ENCODE peak calls at places on chromosomes 6 and 20, in six cellular contexts. One of them, this sample, is unnamed. For H3K4me1 and H3K36me3, the result is how much of the 10 kb centered on the place peaks cover.

GRCh38 chr6:150256618-150257272 is 112.1 kb upstream of the IYD start:
- DNase-seq in PC-9: peak
- DNase-seq in CD4-positive, alpha-beta memory T cell: no peak
- DNase-seq in HCT116: no peak
- DNase-seq in A673: no peak
- DNase-seq in thyroid gland: no peak
- DNase-seq in this sample: no peak

GRCh38 chr6:158518196-158519127 is 41.4 kb upstream of the TMEM181 start:
- DNase-seq in PC-9: peak
- DNase-seq in CD4-positive, alpha-beta memory T cell: peak
- DNase-seq in HCT116: peak
- DNase-seq in A673: peak
- DNase-seq in thyroid gland: peak
- DNase-seq in this sample: peak

GRCh38 chr20:43849496-43850197 is 65.0 kb upstream of the TOX2 start:
- DNase-seq in PC-9: peak
- DNase-seq in CD4-positive, alpha-beta memory T cell: no peak
- DNase-seq in HCT116: no peak
- DNase-seq in A673: no peak
- DNase-seq in thyroid gland: no peak
- DNase-seq in this sample: no peak

GRCh38 chr6:168197636-168198301 is 118.8 kb upstream of the FRMD1 start:
- DNase-seq in PC-9: no peak
- DNase-seq in CD4-positive, alpha-beta memory T cell: no peak
- DNase-seq in HCT116: no peak
- DNase-seq in A673: no peak
- DNase-seq in thyroid gland: no peak
- DNase-seq in this sample: no peak

GRCh38 chr6:169131356-169131755 is 122.3 kb downstream of the THBS2 start:
- DNase-seq in PC-9: no peak
- DNase-seq in CD4-positive, alpha-beta memory T cell: no peak
- DNase-seq in HCT116: no peak
- DNase-seq in A673: no peak
- DNase-seq in thyroid gland: peak
- DNase-seq in this sample: no peak

GRCh38 chr6:52155791-52156576 is 30.2 kb upstream of the IL17A start:
- DNase-seq in PC-9: no peak
- DNase-seq in CD4-positive, alpha-beta memory T cell: no peak
- DNase-seq in HCT116: no peak
- DNase-seq in A673: no peak
- DNase-seq in thyroid gland: no peak
- DNase-seq in this sample: no peak

GRCh38 chr6:40523505-40524172 is 63.5 kb downstream of the LRFN2 start:
- DNase-seq in PC-9: no peak
- DNase-seq in CD4-positive, alpha-beta memory T cell: no peak
- DNase-seq in HCT116: no peak
- DNase-seq in A673: no peak
- DNase-seq in thyroid gland: no peak
- DNase-seq in this sample: no peak

GRCh38 chr6:106872044-106872443 is 102.5 kb downstream of the CD24 start:
- DNase-seq in PC-9: peak
- DNase-seq in CD4-positive, alpha-beta memory T cell: no peak
- DNase-seq in HCT116: no peak
- DNase-seq in A673: no peak
- DNase-seq in thyroid gland: no peak
- DNase-seq in this sample: no peak

GRCh38 chr20:43686820-43687219 is 19.9 kb downstream of the MYBL2 start:
- DNase-seq in PC-9: no peak
- DNase-seq in CD4-positive, alpha-beta memory T cell: no peak
- DNase-seq in HCT116: no peak
- DNase-seq in A673: no peak
- DNase-seq in thyroid gland: no peak
- DNase-seq in this sample: no peak

GRCh38 chr6:159255434-159255951 is 86.3 kb downstream of the FNDC1 start:
- DNase-seq in PC-9: no peak
- DNase-seq in CD4-positive, alpha-beta memory T cell: no peak
- DNase-seq in HCT116: no peak
- DNase-seq in A673: no peak
- DNase-seq in thyroid gland: no peak
- DNase-seq in this sample: no peak

GRCh38 chr20:2751868-2752630 is 48.4 kb downstream of the CPXM1 start:
- DNase-seq in PC-9: no peak
- DNase-seq in CD4-positive, alpha-beta memory T cell: no peak
- DNase-seq in HCT116: no peak
- DNase-seq in A673: peak
- DNase-seq in thyroid gland: peak
- DNase-seq in this sample: no peak

GRCh38 chr20:50617022-50617421 is 74.3 kb downstream of the RIPOR3 start:
- DNase-seq in PC-9: no peak
- DNase-seq in CD4-positive, alpha-beta memory T cell: no peak
- DNase-seq in HCT116: no peak
- DNase-seq in A673: no peak
- DNase-seq in thyroid gland: no peak
- DNase-seq in this sample: no peak

GRCh38 chr6:117951783-117952182 is 44.7 kb downstream of the SLC35F1 start:
- DNase-seq in PC-9: no peak
- DNase-seq in CD4-positive, alpha-beta memory T cell: no peak
- DNase-seq in HCT116: no peak
- DNase-seq in A673: peak
- DNase-seq in thyroid gland: no peak
- DNase-seq in this sample: no peak

GRCh38 chr6:143970827-143971226 is 37.2 kb downstream of the PLAGL1 start:
- DNase-seq in PC-9: no peak
- DNase-seq in CD4-positive, alpha-beta memory T cell: no peak
- DNase-seq in HCT116: no peak
- DNase-seq in A673: no peak
- DNase-seq in thyroid gland: no peak
- DNase-seq in this sample: no peak

DNA sequence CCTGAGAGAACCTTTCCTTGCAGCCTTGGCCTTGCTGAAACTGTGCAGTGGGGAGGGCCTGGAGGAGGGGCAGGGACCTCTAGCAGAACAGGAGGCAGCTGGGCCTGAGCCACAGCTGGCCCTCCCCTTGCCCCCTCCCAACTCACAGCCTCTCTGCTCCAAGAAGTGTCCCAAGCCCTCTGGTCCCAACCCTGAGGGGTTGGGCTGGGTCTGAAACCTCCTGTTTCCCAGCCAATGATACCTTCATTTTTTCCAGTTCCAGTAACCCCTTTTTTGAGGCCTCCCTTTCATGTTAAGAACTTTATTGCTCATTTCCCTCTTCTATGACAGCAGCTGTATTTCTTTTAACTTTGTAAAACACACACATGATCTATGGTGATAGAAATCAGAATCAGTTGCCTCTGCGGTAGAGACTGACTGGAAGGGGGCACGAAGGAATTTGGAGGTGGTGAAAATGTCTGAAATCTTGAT is 17.9 kb upstream of the ARMC12 start:
- DNase-seq in PC-9: no peak
- DNase-seq in CD4-positive, alpha-beta memory T cell: no peak
- DNase-seq in HCT116: no peak
- DNase-seq in A673: no peak
- DNase-seq in thyroid gland: no peak
- DNase-seq in this sample: no peak
- H3K4me1 ChIP-seq in PC-9: under half
- H3K4me1 ChIP-seq in CD4-positive, alpha-beta memory T cell: half or more
- H3K4me1 ChIP-seq in HCT116: under half
- H3K4me1 ChIP-seq in A673: under half
- H3K4me1 ChIP-seq in thyroid gland: under half
- H3K4me1 ChIP-seq in this sample: under half

DNA sequence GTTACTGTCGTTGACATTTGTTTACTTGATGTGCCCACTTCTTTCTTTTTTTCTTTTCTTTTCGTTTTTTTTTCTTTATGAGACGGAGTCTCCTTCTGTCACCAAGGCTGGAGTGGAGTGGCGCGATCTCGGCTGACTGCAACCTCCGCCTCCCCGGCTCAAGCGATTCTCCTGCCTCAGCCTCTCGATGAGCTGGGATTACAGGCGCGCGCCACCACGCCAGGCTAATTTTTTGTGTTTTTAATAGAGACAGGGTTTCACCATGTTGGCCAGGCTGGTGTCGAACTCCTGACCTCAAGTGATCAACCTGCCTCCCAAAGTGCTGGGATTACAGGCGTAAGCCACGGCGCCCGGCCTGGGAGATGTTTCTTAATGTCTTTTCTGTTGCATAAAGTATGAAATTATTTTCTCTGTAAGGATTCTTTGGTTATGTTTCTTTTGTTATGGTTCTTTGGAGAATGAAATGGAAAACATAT is 33.3 kb upstream of the PRSS16 start:
- DNase-seq in PC-9: no peak
- DNase-seq in CD4-positive, alpha-beta memory T cell: no peak
- DNase-seq in HCT116: no peak
- DNase-seq in A673: peak
- DNase-seq in thyroid gland: no peak
- DNase-seq in this sample: no peak
- H3K4me3 ChIP-seq in PC-9: peak
- H3K4me3 ChIP-seq in CD4-positive, alpha-beta memory T cell: no peak
- H3K4me3 ChIP-seq in HCT116: no peak
- H3K4me3 ChIP-seq in A673: peak
- H3K4me3 ChIP-seq in thyroid gland: no peak
- H3K4me3 ChIP-seq in this sample: no peak

GRCh38 chr20:59024111-59024530 is 4.9 kb downstream of the TUBB1 start:
- DNase-seq in PC-9: no peak
- DNase-seq in CD4-positive, alpha-beta memory T cell: peak
- DNase-seq in HCT116: no peak
- DNase-seq in A673: no peak
- DNase-seq in thyroid gland: no peak
- DNase-seq in this sample: no peak

GRCh38 chr20:59025511-59025910 is 6.3 kb downstream of the TUBB1 start:
- DNase-seq in PC-9: no peak
- DNase-seq in CD4-positive, alpha-beta memory T cell: no peak
- DNase-seq in HCT116: no peak
- DNase-seq in A673: no peak
- DNase-seq in thyroid gland: no peak
- DNase-seq in this sample: no peak

GRCh38 chr20:59023616-59024015 is 4.4 kb downstream of the TUBB1 start:
- DNase-seq in PC-9: no peak
- DNase-seq in CD4-positive, alpha-beta memory T cell: no peak
- DNase-seq in HCT116: no peak
- DNase-seq in A673: no peak
- DNase-seq in thyroid gland: no peak
- DNase-seq in this sample: no peak

GRCh38 chr20:59026904-59027745 is 5.0 kb downstream of the ATP5F1E start:
- DNase-seq in PC-9: no peak
- DNase-seq in CD4-positive, alpha-beta memory T cell: no peak
- DNase-seq in HCT116: no peak
- DNase-seq in A673: no peak
- DNase-seq in thyroid gland: no peak
- DNase-seq in this sample: no peak

DNA sequence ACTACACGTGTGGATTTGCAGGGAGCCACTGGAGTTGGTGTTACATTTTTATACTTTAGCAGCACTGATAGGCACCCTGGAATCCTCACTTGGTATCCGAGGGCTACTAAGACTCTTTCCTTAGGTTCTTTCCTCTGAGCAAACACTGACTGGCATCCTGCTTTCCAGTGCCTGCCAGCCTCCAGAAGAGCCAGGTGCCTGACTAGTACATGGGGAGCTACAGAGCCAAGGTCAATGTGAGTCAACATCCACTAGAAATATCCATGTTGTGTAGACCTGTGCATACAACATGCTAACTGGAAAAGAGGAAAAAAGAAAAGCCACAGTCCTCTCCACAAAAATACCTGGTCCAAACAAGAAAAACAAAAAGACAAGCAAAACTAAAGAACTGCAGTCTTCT is 5.9 kb downstream of the TUBB1 start:
- DNase-seq in PC-9: no peak
- DNase-seq in CD4-positive, alpha-beta memory T cell: no peak
- DNase-seq in HCT116: no peak
- DNase-seq in A673: no peak
- DNase-seq in thyroid gland: no peak
- DNase-seq in this sample: no peak
- H3K36me3 ChIP-seq in PC-9: half or more
- H3K36me3 ChIP-seq in CD4-positive, alpha-beta memory T cell: half or more
- H3K36me3 ChIP-seq in HCT116: under half
- H3K36me3 ChIP-seq in A673: half or more
- H3K36me3 ChIP-seq in thyroid gland: under half
- H3K36me3 ChIP-seq in this sample: half or more

DNA sequence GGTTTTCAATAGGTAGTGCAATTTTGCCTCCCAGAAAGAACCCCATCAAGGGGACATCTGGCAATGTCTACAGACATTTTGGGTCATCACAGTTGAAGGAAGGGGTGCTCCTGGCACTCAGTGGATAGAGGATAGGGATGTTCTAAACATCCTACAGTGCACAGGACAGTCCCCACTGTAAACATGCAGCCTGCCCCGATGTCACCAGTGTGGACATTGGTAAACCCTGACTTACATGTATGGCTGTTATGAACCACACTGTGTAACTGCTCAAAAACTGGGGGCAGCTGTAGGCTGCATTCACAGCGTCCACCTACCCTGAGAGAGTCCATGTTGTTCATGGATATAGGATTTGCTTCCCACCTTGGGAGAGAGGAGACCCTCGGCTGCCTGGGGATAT is 79.3 kb upstream of the FOXQ1 start:
- DNase-seq in PC-9: no peak
- DNase-seq in CD4-positive, alpha-beta memory T cell: no peak
- DNase-seq in HCT116: no peak
- DNase-seq in A673: no peak
- DNase-seq in thyroid gland: no peak
- DNase-seq in this sample: no peak
- H3K4me1 ChIP-seq in PC-9: under half
- H3K4me1 ChIP-seq in CD4-positive, alpha-beta memory T cell: under half
- H3K4me1 ChIP-seq in HCT116: under half
- H3K4me1 ChIP-seq in A673: under half
- H3K4me1 ChIP-seq in thyroid gland: under half
- H3K4me1 ChIP-seq in this sample: under half

DNA sequence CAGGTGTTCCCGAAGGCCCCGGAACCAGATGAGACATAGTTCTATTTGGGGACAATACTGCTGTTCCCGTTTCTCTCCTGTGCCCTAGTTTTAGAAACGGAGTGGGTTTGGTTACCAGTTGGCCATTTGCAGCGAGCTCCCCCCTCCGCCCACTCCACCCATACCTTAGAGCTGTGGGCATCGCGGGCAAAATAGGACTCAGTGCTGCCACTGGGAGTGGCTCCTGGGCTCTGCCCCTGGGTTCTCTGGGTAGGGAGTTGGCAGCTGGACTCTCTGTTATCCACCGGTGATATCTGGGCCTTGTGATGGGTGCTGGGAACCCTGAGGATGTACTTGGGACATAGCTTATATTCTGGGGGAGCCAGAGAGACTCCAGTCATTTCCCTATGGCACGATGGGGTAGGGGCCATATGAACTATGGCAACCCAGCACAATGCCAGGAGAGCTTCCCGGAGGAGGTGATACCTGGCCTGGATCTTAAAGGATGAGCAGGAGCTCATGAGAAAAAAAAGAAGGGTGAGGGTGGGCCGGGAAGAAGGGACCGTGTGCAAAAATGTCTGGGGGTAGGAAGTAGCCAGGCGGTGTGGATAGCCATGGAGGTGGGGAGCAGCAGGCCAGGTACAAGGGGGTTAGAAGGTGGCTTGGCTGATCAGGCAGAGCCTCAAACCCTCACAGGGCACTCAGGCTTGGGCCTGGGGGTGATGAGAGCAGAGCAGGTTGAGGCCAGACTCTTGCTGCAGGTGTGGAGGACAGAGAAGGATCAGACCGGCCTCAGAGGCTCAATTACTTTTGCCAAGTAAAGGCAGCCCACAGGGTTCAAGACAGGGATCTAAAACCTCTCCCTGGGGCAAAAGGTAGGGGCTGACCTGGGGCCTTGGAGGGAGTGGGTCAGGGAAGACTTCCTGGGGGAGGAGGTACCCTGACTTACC is 9.6 kb downstream of the SRC start:
- DNase-seq in PC-9: no peak
- DNase-seq in CD4-positive, alpha-beta memory T cell: no peak
- DNase-seq in HCT116: no peak
- DNase-seq in A673: no peak
- DNase-seq in thyroid gland: no peak
- DNase-seq in this sample: no peak
- H3K4me3 ChIP-seq in PC-9: no peak
- H3K4me3 ChIP-seq in CD4-positive, alpha-beta memory T cell: no peak
- H3K4me3 ChIP-seq in HCT116: no peak
- H3K4me3 ChIP-seq in A673: no peak
- H3K4me3 ChIP-seq in thyroid gland: no peak
- H3K4me3 ChIP-seq in this sample: no peak